ENCODE peak calls at places on chromosomes 3 and 15, in seven cellular contexts. N, G, J, E, F, A and Z are unnamed samples. For H3K4me1, the result is how much of the 10 kb centered on the place peaks cover.

GRCh38 chr3:152155654-152156053 is 113.1 kb upstream of the MBNL1 start:
- DNase-seq in G (no peak), N (no peak), F (no peak), A (no peak), E (no peak), J (no peak), Z (no peak)

GRCh38 chr3:159260049-159260662 is 458.3 kb downstream of the MFSD1 start:
- DNase-seq in E (peak), A (peak), G (peak), J (no peak), N (peak), F (peak), Z (peak)

GRCh38 chr3:23004971-23005370 is 198.2 kb upstream of the UBE2E2 start:
- DNase-seq in A (no peak), N (no peak), E (no peak), J (no peak), F (no peak), G (peak), Z (no peak)

GRCh38 chr3:13860001-13860400 is 19.9 kb downstream of the WNT7A start:
- DNase-seq in G (no peak), F (no peak), N (no peak), J (no peak), E (no peak), A (no peak), Z (no peak)

GRCh38 chr3:24156466-24156865 is 211.4 kb downstream of the NR1D2 start:
- DNase-seq in J (no peak), E (no peak), N (no peak), A (peak), G (peak), F (no peak), Z (no peak)

GRCh38 chr3:122555275-122556071 is 8.6 kb downstream of the PARP9 start:
- DNase-seq in G (peak), J (no peak), E (no peak), F (no peak), A (no peak), N (no peak), Z (peak)

GRCh38 chr3:64278631-64279030 is 53.4 kb upstream of the PRICKLE2 start:
- DNase-seq in N (no peak), J (no peak), F (no peak), E (peak), A (no peak), G (peak), Z (no peak)

GRCh38 chr3:172087827-172088580 is 48.6 kb downstream of the FNDC3B start:
- DNase-seq in F (peak), A (no peak), E (no peak), G (no peak), N (no peak), J (no peak), Z (no peak)

GRCh38 chr3:152769523-152769922 is 65.4 kb upstream of the P2RY1 start:
- DNase-seq in N (no peak), A (no peak), E (no peak), F (no peak), G (no peak), J (no peak), Z (no peak)

GRCh38 chr15:91904942-91905341 is 51.4 kb downstream of the SLCO3A1 start:
- DNase-seq in G (no peak), N (no peak), J (no peak), E (no peak), A (no peak), F (no peak), Z (no peak)
- H3K27ac ChIP-seq in G (no peak), N (no peak), J (no peak), E (no peak), A (no peak), F (no peak), Z (no peak)

GRCh38 chr15:94370197-94370987 is 139.0 kb downstream of the MCTP2 start:
- DNase-seq in G (no peak), E (no peak), A (no peak), F (no peak), N (no peak), J (no peak), Z (no peak)
- TF ChIP-seq CTCF in G (no peak), E (no peak), A (no peak), F (no peak), N (no peak), J (no peak), Z (no peak)

DNA sequence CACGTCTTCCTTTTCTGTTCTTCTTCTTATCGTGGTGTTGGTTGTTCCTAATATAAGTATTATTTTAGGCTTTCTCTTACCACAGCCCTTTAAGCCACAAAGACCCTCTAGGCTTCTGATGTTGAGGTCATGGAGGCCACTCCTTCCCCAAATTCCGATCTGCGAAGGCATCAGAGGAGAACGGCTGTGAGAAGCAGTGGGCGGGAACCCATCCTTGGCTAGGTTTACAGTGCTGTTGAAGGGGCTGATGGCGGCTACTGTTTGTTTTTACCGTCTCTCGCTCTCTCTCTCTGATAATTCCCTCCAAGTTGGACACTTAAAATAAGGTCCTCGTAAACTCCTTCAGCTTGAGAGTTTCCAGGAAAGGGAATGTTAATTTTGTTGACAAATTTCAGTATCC is 178.7 kb downstream of the OPA1 start:
- DNase-seq in F (no peak), E (no peak), A (no peak), J (no peak), N (no peak), G (no peak), Z (no peak)
- H3K4me1 ChIP-seq in F (under half), E (under half), A (under half), J (under half), N (under half), G (under half), Z (under half)

DNA sequence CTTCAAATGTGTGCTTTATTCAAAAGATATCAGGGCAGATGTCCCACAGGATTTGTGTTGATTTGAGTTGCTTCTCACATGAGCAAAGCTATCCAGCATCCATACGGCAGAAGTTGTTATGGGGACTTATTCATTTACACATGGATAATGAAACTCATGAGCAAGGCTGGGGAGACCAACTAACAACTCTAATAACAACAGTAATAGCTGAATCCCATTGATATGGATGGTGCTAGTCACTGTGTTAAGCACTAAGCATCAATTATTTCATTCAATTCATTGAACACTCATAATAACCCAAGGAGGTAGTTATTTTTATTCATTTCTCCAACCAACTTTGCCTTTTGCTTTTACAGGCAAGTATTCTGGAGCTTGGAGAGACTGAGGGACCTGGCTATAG is 1094.2 kb upstream of the CFAP20DC start:
- DNase-seq in A (no peak), F (no peak), E (no peak), J (no peak), N (no peak), G (no peak), Z (no peak)
- H3K27ac ChIP-seq in A (no peak), F (no peak), E (no peak), J (no peak), N (no peak), G (no peak), Z (no peak)

GRCh38 chr3:137360531-137361201 is 402.9 kb downstream of the IL20RB start:
- DNase-seq in A (no peak), J (no peak), N (no peak), E (no peak), G (no peak), F (no peak), Z (no peak)
- TF ChIP-seq CTCF in A (no peak), J (no peak), N (no peak), E (peak), G (no peak), F (no peak), Z (no peak)

GRCh38 chr3:51968883-51969674 is 1.8 kb upstream of the PCBP4 start:
- DNase-seq in N (no peak), A (no peak), J (no peak), G (no peak), E (peak), F (no peak), Z (no peak)
- H3K4me1 ChIP-seq in N (half or more), A (half or more), J (half or more), G (under half), E (under half), F (under half), Z (under half)

GRCh38 chr15:88401269-88401971 is 65.8 kb downstream of the MRPL46 start:
- DNase-seq in N (no peak), A (no peak), G (no peak), F (no peak), E (no peak), J (no peak), Z (peak)
- H3K27ac ChIP-seq in N (no peak), A (no peak), G (no peak), F (no peak), E (no peak), J (peak), Z (peak)

GRCh38 chr3:127071597-127072001 is 88.7 kb downstream of the PLXNA1 start:
- DNase-seq in N (no peak), J (peak), A (no peak), F (no peak), E (no peak), G (no peak), Z (no peak)

GRCh38 chr3:127074900-127075360 is 92.0 kb downstream of the PLXNA1 start:
- DNase-seq in A (no peak), E (peak), N (no peak), J (peak), F (no peak), G (peak), Z (no peak)

GRCh38 chr3:127072221-127072771 is 89.4 kb downstream of the PLXNA1 start:
- DNase-seq in J (peak), N (no peak), E (no peak), A (no peak), G (no peak), F (no peak), Z (no peak)

GRCh38 chr3:127072971-127073851 is 90.3 kb downstream of the PLXNA1 start:
- DNase-seq in J (peak), F (no peak), A (no peak), E (no peak), G (no peak), N (no peak), Z (no peak)

GRCh38 chr3:127073931-127074820 is 91.3 kb downstream of the PLXNA1 start:
- DNase-seq in G (no peak), N (no peak), F (no peak), J (peak), A (no peak), E (no peak), Z (no peak)
- TF ChIP-seq CTCF in G (no peak), N (no peak), F (no peak), J (no peak), A (no peak), E (no peak), Z (no peak)

GRCh38 chr3:141426404-141427034 is 58.2 kb downstream of the ZBTB38 start:
- DNase-seq in N (peak), A (no peak), E (peak), J (peak), F (peak), G (peak), Z (peak)

GRCh38 chr3:141429371-141430035 is 57.3 kb upstream of the RASA2 start:
- DNase-seq in A (no peak), E (no peak), J (no peak), N (no peak), G (no peak), F (no peak), Z (no peak)

GRCh38 chr3:141430326-141430725 is 56.5 kb upstream of the RASA2 start:
- DNase-seq in J (no peak), G (no peak), F (no peak), E (no peak), N (no peak), A (no peak), Z (no peak)

GRCh38 chr3:141425523-141426233 is 57.4 kb downstream of the ZBTB38 start:
- DNase-seq in A (no peak), J (no peak), G (peak), F (no peak), E (no peak), N (no peak), Z (no peak)

DNA sequence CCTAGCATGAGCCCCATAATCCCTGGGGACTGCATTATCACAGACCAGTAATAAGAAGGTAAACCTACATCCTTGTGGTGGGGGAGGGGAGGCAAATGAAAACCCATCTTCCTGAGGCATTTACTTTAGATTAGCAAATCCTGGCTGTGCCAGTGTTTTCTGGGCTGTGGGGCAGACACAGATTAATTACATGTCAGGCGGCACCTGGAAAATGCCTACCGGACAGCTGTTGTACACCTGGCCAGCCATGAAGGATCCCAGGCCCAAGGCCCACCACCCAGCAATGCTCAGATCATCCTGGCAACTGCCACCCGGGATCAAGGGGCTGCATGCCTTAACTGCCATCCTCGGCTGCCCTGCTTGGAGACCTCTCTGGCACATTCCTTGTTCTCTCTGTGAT is 59.1 kb upstream of the RASA2 start:
- DNase-seq in E (no peak), G (no peak), A (no peak), J (no peak), F (no peak), N (peak), Z (no peak)
- H3K4me1 ChIP-seq in E (under half), G (under half), A (under half), J (half or more), F (under half), N (half or more), Z (under half)